ENCODE peak calls at places on chromosomes 13 and 19, in seven cellular contexts. Y, R, S, M, N, G and X are unnamed samples.

GRCh38 chr13:59488436-59488835 is 675.3 kb downstream of the DIAPH3 start:
- DNase-seq in G (no peak), S (no peak), N (no peak), R (no peak), Y (no peak), M (no peak), X (no peak)

GRCh38 chr13:46211521-46212351 is at the start of gene LRRC63:
- DNase-seq in G (no peak), R (peak), Y (peak), S (peak), N (peak), M (peak), X (peak)

GRCh38 chr19:14410054-14410774 is 8.9 kb downstream of the DDX39A start:
- DNase-seq in Y (no peak), M (no peak), N (no peak), R (no peak), G (no peak), S (no peak), X (no peak)

GRCh38 chr19:11435833-11436313 is 438 bp downstream of the PRKCSH start:
- DNase-seq in G (peak), R (no peak), N (peak), S (no peak), Y (peak), M (peak), X (no peak)

GRCh38 chr19:1248454-1249297 is at the start of gene MIDN:
- DNase-seq in M (peak), Y (peak), G (peak), R (no peak), N (peak), S (peak), X (peak)

GRCh38 chr13:97111705-97112104 is 110.4 kb upstream of the MBNL2 start:
- DNase-seq in M (no peak), G (no peak), R (no peak), N (no peak), Y (no peak), S (no peak), X (no peak)

GRCh38 chr13:100944791-100945345 is 270.3 kb upstream of the TMTC4 start:
- DNase-seq in M (no peak), R (no peak), S (no peak), N (no peak), G (no peak), Y (no peak), X (no peak)

GRCh38 chr13:73325351-73326214 is 266.8 kb downstream of the KLF5 start:
- DNase-seq in S (no peak), R (no peak), M (peak), G (peak), N (no peak), Y (peak), X (no peak)

GRCh38 chr19:543912-544608 is at the start of gene GZMM:
- DNase-seq in G (no peak), M (peak), S (peak), Y (no peak), N (no peak), R (no peak), X (no peak)

GRCh38 chr13:88014527-88014926 is 343.4 kb downstream of the SLITRK5 start:
- DNase-seq in G (no peak), R (no peak), N (no peak), Y (no peak), S (no peak), M (no peak), X (no peak)

GRCh38 chr13:30308548-30308947 is 1.2 kb upstream of the KATNAL1 start:
- DNase-seq in N (peak), G (peak), S (no peak), Y (no peak), M (no peak), R (no peak), X (no peak)

GRCh38 chr19:57830071-57830602 is at the start of gene ZNF587B:
- DNase-seq in Y (peak), M (peak), G (peak), S (peak), N (no peak), R (no peak), X (peak)

GRCh38 chr13:43792456-43792855 is 5.7 kb upstream of the ENOX1 start:
- DNase-seq in G (no peak), M (no peak), S (no peak), Y (no peak), R (no peak), N (no peak), X (no peak)

GRCh38 chr19:5080809-5081208 is 111.9 kb downstream of the KDM4B start:
- DNase-seq in G (no peak), R (no peak), N (no peak), M (no peak), S (no peak), Y (no peak), X (no peak)

GRCh38 chr19:45424191-45425058 is 708 bp upstream of the ERCC1 start:
- DNase-seq in N (peak), Y (peak), M (peak), R (peak), G (peak), S (peak), X (peak)

GRCh38 chr13:110913322-110913721 is 1.5 kb downstream of the ANKRD10 start:
- DNase-seq in G (peak), M (peak), S (no peak), R (no peak), Y (peak), N (no peak), X (peak)

GRCh38 chr13:29858667-29859066 is 8.2 kb upstream of the UBL3 start:
- DNase-seq in R (no peak), M (no peak), S (no peak), Y (no peak), G (peak), N (no peak), X (no peak)

GRCh38 chr19:50658438-50659317 is 9.4 kb downstream of the C19orf81 start:
- DNase-seq in G (peak), M (peak), Y (peak), S (peak), R (peak), N (peak), X (peak)

GRCh38 chr19:17391371-17392151 is 2.4 kb downstream of the CCDC194 start:
- DNase-seq in G (no peak), Y (no peak), N (no peak), M (peak), R (peak), S (peak), X (no peak)

GRCh38 chr19:49125025-49125731 is 5.8 kb downstream of the PPFIA3 start:
- DNase-seq in M (peak), N (no peak), R (no peak), S (peak), G (no peak), Y (peak), X (no peak)

GRCh38 chr19:51094696-51095279 is 12.1 kb upstream of the KLK14 start:
- DNase-seq in Y (no peak), M (no peak), S (peak), N (no peak), G (no peak), R (peak), X (no peak)

GRCh38 chr19:44725251-44725650 is 23.3 kb upstream of the BCL3 start:
- DNase-seq in Y (peak), S (no peak), N (no peak), R (peak), M (peak), G (no peak), X (no peak)

GRCh38 chr13:98975822-98976261 is 2.0 kb downstream of the DOCK9 start:
- DNase-seq in N (no peak), G (no peak), R (no peak), S (peak), M (no peak), Y (no peak), X (no peak)

GRCh38 chr19:372306-372890 is 27.8 kb upstream of the MIER2 start:
- DNase-seq in S (peak), M (no peak), N (no peak), Y (no peak), R (no peak), G (peak), X (no peak)

GRCh38 chr13:99800004-99800403 is 171.6 kb downstream of the ZIC5 start:
- DNase-seq in G (no peak), R (no peak), M (no peak), Y (no peak), S (no peak), N (no peak), X (no peak)

GRCh38 chr19:1825909-1826556 is 14.0 kb upstream of the ATP8B3 start:
- DNase-seq in G (peak), M (peak), Y (peak), S (peak), N (peak), R (peak), X (peak)

GRCh38 chr19:56112313-56112709 is 8.8 kb downstream of the ZNF787 start:
- DNase-seq in Y (no peak), S (no peak), N (no peak), R (no peak), G (no peak), M (no peak), X (no peak)
- H3K27ac ChIP-seq in Y (no peak), S (no peak), N (peak), R (no peak), G (no peak), M (peak), X (peak)

DNA sequence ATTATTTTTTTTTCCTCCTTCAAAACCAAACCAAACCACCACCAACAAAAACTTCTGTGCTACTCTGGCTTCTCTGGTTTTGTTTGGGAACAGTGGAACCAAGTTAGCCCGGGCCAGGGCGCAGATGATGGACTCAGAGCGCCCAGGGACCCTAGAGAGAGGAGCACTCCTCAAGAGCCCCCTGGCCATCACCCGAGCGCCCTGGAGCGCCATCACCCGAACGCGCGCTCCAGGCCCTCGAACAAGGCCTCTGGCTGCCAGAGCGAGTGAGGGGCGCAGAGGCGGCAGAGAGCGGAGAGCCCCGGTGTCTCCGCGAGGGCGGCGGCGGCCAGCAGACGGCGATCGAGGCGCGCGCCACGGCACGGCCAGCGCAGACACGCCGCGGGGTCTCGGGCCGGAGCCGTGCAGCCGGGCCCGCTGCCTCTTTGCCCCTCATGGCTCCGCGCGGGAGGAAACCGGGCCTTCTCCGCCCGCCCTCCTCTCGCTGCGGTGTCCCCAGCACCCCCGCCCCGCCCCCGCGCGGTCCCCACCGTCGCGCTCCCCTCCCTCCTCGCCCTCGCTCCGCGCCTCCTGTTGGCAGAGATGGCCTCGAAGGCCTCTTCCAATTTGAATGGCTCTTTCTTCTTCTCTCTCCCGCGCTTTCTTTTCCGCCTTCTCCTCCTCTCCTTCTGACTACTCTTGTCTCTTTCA is 4.2 kb upstream of the SOX1 start:
- DNase-seq in Y (no peak), R (no peak), N (no peak), M (no peak), G (no peak), S (peak), X (no peak)
- TF ChIP-seq CTCF in Y (no peak), R (no peak), N (no peak), M (peak), G (peak), S (peak), X (no peak)

DNA sequence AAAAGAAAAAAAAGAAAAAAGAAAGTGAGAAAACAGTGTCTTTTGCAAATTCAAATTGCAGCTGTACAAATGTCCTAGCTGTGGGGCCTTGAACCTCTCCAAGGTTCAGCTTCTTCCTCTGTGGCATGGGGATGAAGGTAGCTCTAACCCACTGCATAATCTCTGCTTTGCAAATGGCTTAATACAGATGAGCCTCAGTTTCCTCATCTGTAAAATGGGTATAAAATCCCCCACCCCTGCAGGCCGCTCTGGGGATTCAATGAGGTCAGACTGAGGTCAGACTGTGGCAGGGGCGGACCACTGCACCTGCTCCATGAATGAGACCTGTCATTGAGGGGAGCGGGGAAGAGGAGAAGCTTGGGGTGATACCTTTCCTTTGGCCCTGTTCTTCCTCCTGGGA is 5.8 kb downstream of the DPF1 start:
- DNase-seq in S (no peak), M (no peak), G (no peak), N (no peak), Y (no peak), R (no peak), X (no peak)
- H3K27ac ChIP-seq in S (no peak), M (no peak), G (no peak), N (no peak), Y (no peak), R (no peak), X (no peak)

DNA sequence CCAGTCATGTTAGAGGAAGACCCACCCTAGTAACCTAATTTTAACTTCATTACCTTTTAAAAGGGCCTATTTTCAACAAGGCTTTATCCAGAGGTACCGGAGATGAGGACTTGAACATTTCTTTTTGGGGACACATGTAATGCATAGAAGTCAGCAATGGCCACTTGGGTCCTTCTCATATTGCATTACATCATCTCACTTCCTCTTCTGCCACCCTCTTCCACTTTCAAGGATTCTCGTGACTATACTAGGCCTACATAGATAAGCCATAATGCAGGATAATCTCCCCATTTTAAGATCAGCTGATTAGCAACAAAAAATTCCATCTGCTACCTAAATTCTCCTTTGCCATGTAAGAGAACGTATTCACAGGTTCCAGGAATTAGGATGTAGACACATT is 557.2 kb downstream of the KCTD12 start:
- DNase-seq in S (no peak), N (no peak), G (no peak), M (no peak), R (no peak), Y (no peak), X (no peak)
- TF ChIP-seq CTCF in S (no peak), N (no peak), G (no peak), M (no peak), R (no peak), Y (no peak), X (no peak)

GRCh38 chr13:26993780-26994179 is 177.8 kb downstream of the USP12 start:
- DNase-seq in N (no peak), R (no peak), G (no peak), S (no peak), M (no peak), Y (no peak), X (no peak)
- H3K27ac ChIP-seq in N (no peak), R (no peak), G (no peak), S (no peak), M (peak), Y (no peak), X (no peak)

GRCh38 chr13:33057019-33057785 is 41.0 kb downstream of the KL start:
- DNase-seq in M (no peak), N (no peak), G (peak), S (peak), Y (no peak), R (peak), X (no peak)
- TF ChIP-seq CTCF in M (peak), N (peak), G (peak), S (peak), Y (peak), R (peak), X (no peak)

GRCh38 chr13:23658929-23659541 is 88.8 kb downstream of the TNFRSF19 start:
- DNase-seq in G (no peak), M (peak), S (no peak), Y (no peak), N (no peak), R (no peak), X (no peak)
- H3K27ac ChIP-seq in G (no peak), M (no peak), S (no peak), Y (no peak), N (no peak), R (no peak), X (peak)

GRCh38 chr19:3683405-3683865 is 16.8 kb downstream of the PIP5K1C start:
- DNase-seq in S (peak), N (no peak), M (no peak), G (no peak), Y (no peak), R (no peak), X (no peak)
- TF ChIP-seq CTCF in S (no peak), N (no peak), M (no peak), G (no peak), Y (no peak), R (no peak), X (no peak)